ENCODE peak calls at places on chromosomes 13 and 19, in four cellular contexts. One of them, this sample, is unnamed.

GRCh38 chr13:64071352-64071751 is 2655.7 kb upstream of the PCDH20 start:
- DNase-seq in breast epithelium: no peak
- DNase-seq in fibroblast of villous mesenchyme: no peak
- DNase-seq in dorsolateral prefrontal cortex: no peak
- DNase-seq in this sample: no peak

GRCh38 chr13:73936001-73936400 is 198.2 kb downstream of the KLF12 start:
- DNase-seq in fibroblast of villous mesenchyme: no peak
- DNase-seq in breast epithelium: no peak
- DNase-seq in dorsolateral prefrontal cortex: no peak
- DNase-seq in this sample: no peak

GRCh38 chr19:8329993-8330392 is 8.7 kb downstream of the RPS28 start:
- DNase-seq in breast epithelium: no peak
- DNase-seq in dorsolateral prefrontal cortex: no peak
- DNase-seq in fibroblast of villous mesenchyme: no peak
- DNase-seq in this sample: no peak

GRCh38 chr19:34459614-34460013 is 21.9 kb upstream of the WTIP start:
- DNase-seq in dorsolateral prefrontal cortex: no peak
- DNase-seq in fibroblast of villous mesenchyme: no peak
- DNase-seq in breast epithelium: no peak
- DNase-seq in this sample: no peak

GRCh38 chr19:4988770-4989251 is 19.9 kb downstream of the KDM4B start:
- DNase-seq in fibroblast of villous mesenchyme: peak; percentile 80
- DNase-seq in dorsolateral prefrontal cortex: no peak
- DNase-seq in breast epithelium: no peak
- DNase-seq in this sample: peak; percentile 90

GRCh38 chr19:34269968-34270621 is 15.7 kb downstream of the GARRE1 start:
- DNase-seq in dorsolateral prefrontal cortex: no peak
- DNase-seq in breast epithelium: no peak
- DNase-seq in fibroblast of villous mesenchyme: peak; percentile 59
- DNase-seq in this sample: peak; percentile 68

GRCh38 chr19:38032951-38033350 is 125.9 kb downstream of the SIPA1L3 start:
- DNase-seq in fibroblast of villous mesenchyme: peak; percentile 48
- DNase-seq in breast epithelium: no peak
- DNase-seq in dorsolateral prefrontal cortex: no peak
- DNase-seq in this sample: no peak

GRCh38 chr19:44003461-44004134 is 841 bp downstream of the ZNF230 start:
- DNase-seq in fibroblast of villous mesenchyme: peak; percentile 58
- DNase-seq in dorsolateral prefrontal cortex: no peak
- DNase-seq in breast epithelium: no peak
- DNase-seq in this sample: peak; percentile 61

GRCh38 chr13:51330741-51331140 is 8.8 kb upstream of the SERPINE3 start:
- DNase-seq in breast epithelium: no peak
- DNase-seq in fibroblast of villous mesenchyme: peak; percentile 23
- DNase-seq in dorsolateral prefrontal cortex: no peak
- DNase-seq in this sample: no peak

GRCh38 chr13:81986308-81986707 is 1645.4 kb upstream of the SPRY2 start:
- DNase-seq in breast epithelium: no peak
- DNase-seq in dorsolateral prefrontal cortex: no peak
- DNase-seq in fibroblast of villous mesenchyme: no peak
- DNase-seq in this sample: no peak

GRCh38 chr13:71218960-71219359 is 648.0 kb downstream of the DACH1 start:
- DNase-seq in breast epithelium: no peak
- DNase-seq in fibroblast of villous mesenchyme: no peak
- DNase-seq in dorsolateral prefrontal cortex: no peak
- DNase-seq in this sample: no peak

GRCh38 chr13:99320693-99321481 is 13.7 kb upstream of the GPR183 start:
- DNase-seq in fibroblast of villous mesenchyme: peak; percentile 92
- DNase-seq in breast epithelium: no peak
- DNase-seq in dorsolateral prefrontal cortex: no peak
- DNase-seq in this sample: peak; percentile 67

GRCh38 chr13:30864352-30865130 is 41.5 kb upstream of the MEDAG start:
- DNase-seq in fibroblast of villous mesenchyme: peak; percentile 97
- DNase-seq in breast epithelium: no peak
- DNase-seq in dorsolateral prefrontal cortex: no peak
- DNase-seq in this sample: peak; percentile 83

GRCh38 chr13:30725331-30726085 is 9.8 kb upstream of the ALOX5AP start:
- DNase-seq in fibroblast of villous mesenchyme: no peak
- DNase-seq in dorsolateral prefrontal cortex: no peak
- DNase-seq in breast epithelium: no peak
- DNase-seq in this sample: no peak

GRCh38 chr13:68023838-68024581 is 793.9 kb upstream of the PCDH9 start:
- DNase-seq in dorsolateral prefrontal cortex: no peak
- DNase-seq in breast epithelium: no peak
- DNase-seq in fibroblast of villous mesenchyme: no peak
- DNase-seq in this sample: no peak

GRCh38 chr13:51865838-51866237 is 4.1 kb downstream of the CCDC70 start:
- DNase-seq in dorsolateral prefrontal cortex: no peak
- DNase-seq in fibroblast of villous mesenchyme: no peak
- DNase-seq in breast epithelium: no peak
- DNase-seq in this sample: no peak

GRCh38 chr13:101875717-101876393 is 423.4 kb downstream of the ITGBL1 start:
- DNase-seq in fibroblast of villous mesenchyme: peak; percentile 27
- DNase-seq in breast epithelium: peak; percentile 52
- DNase-seq in dorsolateral prefrontal cortex: no peak
- DNase-seq in this sample: peak; percentile 54

GRCh38 chr13:83221256-83221655 is 661.0 kb downstream of the SLITRK1 start:
- DNase-seq in breast epithelium: no peak
- DNase-seq in fibroblast of villous mesenchyme: no peak
- DNase-seq in dorsolateral prefrontal cortex: no peak
- DNase-seq in this sample: peak; percentile 32

GRCh38 chr13:108919036-108919907 is 289.9 kb downstream of the MYO16 start:
- DNase-seq in dorsolateral prefrontal cortex: no peak
- DNase-seq in fibroblast of villous mesenchyme: peak; percentile 80
- DNase-seq in breast epithelium: no peak
- DNase-seq in this sample: peak; percentile 49

GRCh38 chr13:102508411-102508810 is 88.4 kb upstream of the TPP2 start:
- DNase-seq in fibroblast of villous mesenchyme: no peak
- DNase-seq in dorsolateral prefrontal cortex: no peak
- DNase-seq in breast epithelium: no peak
- DNase-seq in this sample: no peak

GRCh38 chr19:40612831-40613668 is 11.9 kb downstream of the LTBP4 start:
- DNase-seq in fibroblast of villous mesenchyme: peak; percentile 33
- DNase-seq in breast epithelium: no peak
- DNase-seq in dorsolateral prefrontal cortex: no peak
- DNase-seq in this sample: no peak

GRCh38 chr19:35495107-35496064 is 5.1 kb upstream of the KRTDAP start:
- DNase-seq in fibroblast of villous mesenchyme: peak; percentile 63
- DNase-seq in breast epithelium: peak; percentile 64
- DNase-seq in dorsolateral prefrontal cortex: peak; percentile 53
- DNase-seq in this sample: peak; percentile 85

DNA sequence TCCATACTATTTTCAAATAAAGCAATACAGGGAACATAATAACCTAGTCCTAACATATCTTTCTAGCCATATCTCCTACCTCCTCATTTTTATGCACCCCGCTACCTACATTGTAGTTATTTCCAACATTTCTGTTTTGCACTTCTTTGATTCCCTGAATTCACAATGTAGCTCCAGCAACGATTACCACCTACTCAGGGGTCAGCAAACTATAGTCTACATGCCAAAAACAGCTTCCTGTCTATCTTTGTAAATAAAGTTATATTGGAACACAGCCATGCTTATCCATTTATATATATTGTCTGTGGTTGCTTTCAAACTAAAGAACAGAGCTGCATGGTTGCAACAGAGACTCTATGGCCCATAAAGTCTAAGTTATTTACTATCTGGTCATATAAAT is 16.7 kb downstream of the MYCBP2 start:
- DNase-seq in dorsolateral prefrontal cortex: no peak
- DNase-seq in fibroblast of villous mesenchyme: no peak
- DNase-seq in breast epithelium: no peak
- DNase-seq in this sample: no peak
- H3K4me3 ChIP-seq in dorsolateral prefrontal cortex: no peak overlapping the region
- H3K4me3 ChIP-seq in fibroblast of villous mesenchyme: no peak overlapping the region
- H3K4me3 ChIP-seq in breast epithelium: no peak overlapping the region
- H3K4me3 ChIP-seq in this sample: no peak overlapping the region

DNA sequence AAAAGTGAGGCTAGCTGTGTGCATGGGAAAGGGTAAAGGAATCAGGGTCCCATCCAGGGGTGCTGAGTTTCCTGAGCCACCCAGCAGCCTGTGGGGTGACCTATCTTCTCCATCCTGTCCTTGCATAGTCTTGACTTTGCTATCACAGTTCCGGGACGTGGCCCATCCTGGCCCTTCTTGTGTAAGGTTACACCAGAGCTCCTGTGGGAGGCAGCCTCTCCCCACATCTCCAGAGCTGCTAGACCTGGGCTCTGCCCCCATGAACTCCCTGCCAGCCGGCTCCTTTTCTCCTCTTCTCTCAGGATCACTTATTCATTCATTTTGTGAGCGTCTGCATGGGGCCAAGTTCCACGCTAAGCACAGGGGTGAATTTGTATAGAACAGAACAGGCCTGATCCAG is 238.9 kb downstream of the TSHZ3 start:
- DNase-seq in dorsolateral prefrontal cortex: no peak
- DNase-seq in fibroblast of villous mesenchyme: peak; percentile 65
- DNase-seq in breast epithelium: no peak
- DNase-seq in this sample: peak; percentile 63
- TF ChIP-seq CTCF in dorsolateral prefrontal cortex: no peak
- TF ChIP-seq CTCF in fibroblast of villous mesenchyme: peak; percentile 68
- TF ChIP-seq CTCF in breast epithelium: no peak
- TF ChIP-seq CTCF in this sample: peak; percentile 30

GRCh38 chr13:46339035-46339666 is 47.9 kb downstream of the RUBCNL start:
- DNase-seq in fibroblast of villous mesenchyme: peak; percentile 25
- DNase-seq in breast epithelium: no peak
- DNase-seq in dorsolateral prefrontal cortex: no peak
- DNase-seq in this sample: peak; percentile 31
- H3K4me3 ChIP-seq in fibroblast of villous mesenchyme: no peak overlapping the region
- H3K4me3 ChIP-seq in breast epithelium: no peak overlapping the region
- H3K4me3 ChIP-seq in dorsolateral prefrontal cortex: no peak overlapping the region
- H3K4me3 ChIP-seq in this sample: no peak overlapping the region

GRCh38 chr19:42242071-42242511 is 311 bp downstream of the GSK3A start:
- DNase-seq in fibroblast of villous mesenchyme: no peak
- DNase-seq in breast epithelium: no peak
- DNase-seq in dorsolateral prefrontal cortex: no peak
- DNase-seq in this sample: no peak

GRCh38 chr19:42246143-42246868 is 3.9 kb upstream of the GSK3A start:
- DNase-seq in breast epithelium: peak; percentile 75
- DNase-seq in fibroblast of villous mesenchyme: peak; percentile 84
- DNase-seq in dorsolateral prefrontal cortex: peak; percentile 74
- DNase-seq in this sample: peak; percentile 75

GRCh38 chr19:42242512-42243409 is at the start of gene GSK3A:
- DNase-seq in dorsolateral prefrontal cortex: peak; percentile 99
- DNase-seq in fibroblast of villous mesenchyme: peak; percentile 99
- DNase-seq in breast epithelium: peak; percentile 98
- DNase-seq in this sample: peak; percentile 99

GRCh38 chr19:42246869-42247630 is 4.6 kb upstream of the GSK3A start:
- DNase-seq in breast epithelium: no peak
- DNase-seq in dorsolateral prefrontal cortex: no peak
- DNase-seq in fibroblast of villous mesenchyme: no peak
- DNase-seq in this sample: no peak

DNA sequence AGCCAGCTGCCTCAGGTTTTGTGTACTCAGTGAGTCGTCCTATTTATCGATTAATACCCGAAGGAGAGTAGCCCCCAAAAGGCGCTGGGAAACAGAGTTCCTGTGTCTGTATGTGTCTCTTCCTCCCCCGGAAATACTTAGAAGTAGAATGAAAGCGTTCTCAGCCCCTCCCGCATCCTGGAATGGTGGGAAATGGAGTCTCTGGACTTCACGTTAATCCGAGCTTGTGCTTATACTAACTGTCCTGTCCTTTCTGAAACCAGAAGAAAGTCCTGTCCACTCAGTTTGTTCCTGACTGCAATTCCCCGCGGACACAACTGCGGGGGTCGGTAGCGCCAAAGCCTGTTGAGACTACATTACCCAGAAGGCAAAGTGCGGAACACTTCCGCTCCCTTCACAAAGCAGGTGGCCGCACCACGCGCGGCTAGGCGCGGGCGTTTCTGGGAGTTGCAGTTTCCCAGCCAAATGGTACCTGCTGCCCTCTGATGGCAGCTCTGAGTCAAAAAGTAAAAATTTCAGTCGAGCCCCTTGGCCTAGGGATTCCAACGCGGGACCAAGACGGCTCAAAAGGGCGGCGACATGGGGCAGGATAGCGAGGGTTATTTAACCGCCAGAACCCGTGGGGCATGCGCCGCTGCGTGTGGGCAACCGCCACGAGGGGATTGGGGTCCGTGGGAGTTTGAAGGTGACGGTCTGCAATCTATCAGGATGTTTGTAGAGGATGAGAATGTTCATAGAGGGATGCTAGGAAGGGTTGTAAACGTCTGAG is 2.2 kb upstream of the GSK3A start:
- DNase-seq in dorsolateral prefrontal cortex: peak; percentile 89
- DNase-seq in fibroblast of villous mesenchyme: peak; percentile 95
- DNase-seq in breast epithelium: peak; percentile 93
- DNase-seq in this sample: peak; percentile 93
- TF ChIP-seq CTCF in dorsolateral prefrontal cortex: peak; percentile 70
- TF ChIP-seq CTCF in fibroblast of villous mesenchyme: peak; percentile 59
- TF ChIP-seq CTCF in breast epithelium: peak; percentile 52
- TF ChIP-seq CTCF in this sample: peak; percentile 56

DNA sequence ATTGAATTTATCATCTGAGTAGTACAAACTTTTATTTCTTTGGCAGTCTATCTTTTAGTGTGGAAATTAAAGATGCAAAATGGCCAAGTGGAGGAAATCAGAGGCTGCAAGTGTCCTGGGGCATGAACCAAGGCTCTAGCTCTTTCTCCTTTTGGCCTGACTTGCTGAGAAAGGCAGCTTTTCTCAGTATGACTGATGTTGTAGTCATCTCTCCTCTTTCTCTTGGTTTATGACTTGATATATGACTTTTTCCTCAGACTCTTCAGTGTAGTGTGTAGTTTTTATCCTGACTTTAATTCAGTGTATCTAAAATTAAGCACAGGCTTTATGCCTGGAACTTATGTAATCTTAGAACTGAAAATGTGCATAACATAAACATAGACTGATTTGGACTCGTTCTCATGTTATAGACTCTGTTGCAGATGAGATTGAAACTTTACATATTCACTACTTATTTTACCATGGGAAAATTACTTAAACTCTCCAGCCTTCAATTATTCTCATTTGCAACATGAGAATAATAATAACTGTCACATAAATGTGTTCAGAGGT is 65.8 kb downstream of the SLITRK5 start:
- DNase-seq in fibroblast of villous mesenchyme: no peak
- DNase-seq in dorsolateral prefrontal cortex: no peak
- DNase-seq in breast epithelium: no peak
- DNase-seq in this sample: no peak
- H3K4me3 ChIP-seq in fibroblast of villous mesenchyme: no peak overlapping the region
- H3K4me3 ChIP-seq in dorsolateral prefrontal cortex: no peak overlapping the region
- H3K4me3 ChIP-seq in breast epithelium: no peak overlapping the region
- H3K4me3 ChIP-seq in this sample: no peak overlapping the region